ENCODE peak calls at places on chromosomes 11 and 22, in nine cellular contexts. S is body of pancreas; W is sigmoid colon; O is astrocyte of the cerebellum; G is GM04504; A is activated CD4-positive, CD25-positive, alpha-beta regulatory T cell; H is stimulated activated CD4-positive, alpha-beta T cell treated with anti-CD3 and anti-CD28 coated beads, Interleukin-2, amount 100 ng/mL, for 48 hours; L is stimulated activated effector memory CD8-positive, alpha-beta T cell treated with anti-CD3 and anti-CD28 coated beads, Interleukin-12 subunit alpha, Interleukin-12 subunit beta, amount 100 ng/mL, for 72 hours; Q is left ventricle myocardium inferior. T is an unnamed sample.

GRCh38 chr22:46514592-46515207 is 22.7 kb downstream of the CELSR1 start:
- DNase-seq in G (no peak), Q (no peak), L (no peak), A (no peak), W (no peak), O (no peak), H (no peak), S (no peak), T (no peak)

GRCh38 chr11:82842019-82842418 is 58.2 kb downstream of the PRCP start:
- DNase-seq in W (peak), S (no peak), L (no peak), G (no peak), O (no peak), A (no peak), H (no peak), Q (no peak), T (no peak)

GRCh38 chr11:65906602-65907001 is 6.4 kb upstream of the FOSL1 start:
- DNase-seq in H (no peak), L (no peak), G (no peak), O (no peak), S (no peak), W (no peak), Q (no peak), A (no peak), T (no peak)

GRCh38 chr22:46758867-46759290 is 3.6 kb upstream of the TBC1D22A start:
- DNase-seq in H (peak), L (peak), Q (no peak), O (no peak), A (no peak), G (no peak), W (no peak), S (peak), T (peak)

GRCh38 chr11:35619754-35620640 is 1.7 kb downstream of the FJX1 start:
- DNase-seq in G (no peak), H (peak), S (peak), A (no peak), O (no peak), Q (peak), L (no peak), W (peak), T (peak)

GRCh38 chr11:1792461-1792860 is 28.7 kb upstream of the CTSD start:
- DNase-seq in G (no peak), O (no peak), W (no peak), Q (no peak), A (no peak), H (no peak), S (no peak), L (no peak), T (peak)

GRCh38 chr11:833114-833791 is 501 bp downstream of the CD151 start:
- DNase-seq in L (no peak), W (no peak), Q (peak), H (no peak), S (peak), A (no peak), O (no peak), G (no peak), T (no peak)

GRCh38 chr11:29018631-29019030 is 910.4 kb downstream of the METTL15 start:
- DNase-seq in G (peak), W (no peak), O (peak), L (no peak), Q (no peak), S (no peak), H (no peak), A (no peak), T (no peak)

GRCh38 chr11:12706531-12707499 is 32.6 kb downstream of the TEAD1 start:
- DNase-seq in W (no peak), H (no peak), S (peak), A (no peak), L (no peak), Q (peak), G (no peak), O (no peak), T (no peak)

GRCh38 chr22:50507421-50507990 is at the start of gene LMF2:
- DNase-seq in S (peak), G (no peak), O (no peak), Q (peak), A (peak), L (peak), W (peak), H (peak), T (peak)

GRCh38 chr11:78202733-78203167 is 14.0 kb downstream of the USP35 start:
- DNase-seq in Q (no peak), G (no peak), H (peak), A (no peak), S (peak), L (no peak), O (no peak), W (peak), T (no peak)

GRCh38 chr11:14414470-14415461 is 55.8 kb upstream of the RRAS2 start:
- DNase-seq in O (no peak), W (no peak), A (peak), G (no peak), Q (no peak), H (peak), S (no peak), L (peak), T (no peak)

GRCh38 chr11:133956650-133957633 is at the start of gene IGSF9B:
- DNase-seq in Q (peak), H (peak), L (peak), A (peak), W (peak), S (peak), O (peak), G (no peak), T (peak)

GRCh38 chr11:67584205-67584880 is 731 bp downstream of the GSTP1 start:
- DNase-seq in H (peak), L (no peak), Q (peak), O (no peak), W (peak), G (no peak), S (peak), A (no peak), T (peak)

GRCh38 chr11:91872216-91872615 is 352.4 kb upstream of the FAT3 start:
- DNase-seq in Q (no peak), S (no peak), W (no peak), L (no peak), A (no peak), G (no peak), H (no peak), O (no peak), T (no peak)

GRCh38 chr22:32411829-32412592 is at the start of gene RTCB:
- DNase-seq in A (peak), S (peak), W (peak), O (peak), L (peak), H (peak), Q (peak), G (peak), T (peak)

GRCh38 chr22:42990131-42990838 is 24.7 kb downstream of the PACSIN2 start:
- DNase-seq in G (peak), A (no peak), O (no peak), S (peak), Q (no peak), L (no peak), W (peak), H (no peak), T (no peak)

GRCh38 chr11:1089738-1090599 is 15.3 kb downstream of the MUC2 start:
- DNase-seq in H (no peak), L (no peak), G (no peak), S (no peak), Q (peak), W (no peak), A (no peak), O (no peak), T (peak)

GRCh38 chr11:68279676-68280075 is 7.9 kb upstream of the C11orf24 start:
- DNase-seq in H (no peak), O (no peak), A (no peak), W (no peak), Q (no peak), G (no peak), S (no peak), L (no peak), T (no peak)

GRCh38 chr11:77411238-77411637 is 62.7 kb downstream of the PAK1 start:
- DNase-seq in G (peak), W (peak), L (peak), Q (peak), O (no peak), S (peak), A (no peak), H (peak), T (no peak)

GRCh38 chr22:23392420-23393121 is 187.5 kb downstream of the IGLL1 start:
- DNase-seq in O (no peak), Q (no peak), G (no peak), H (no peak), L (no peak), A (no peak), S (no peak), W (peak), T (no peak)

GRCh38 chr11:87851234-87851633 is 324.0 kb downstream of the RAB38 start:
- DNase-seq in S (no peak), W (no peak), Q (no peak), L (no peak), H (no peak), O (peak), A (no peak), G (no peak), T (no peak)

GRCh38 chr11:30697032-30697431 is 110.9 kb upstream of the MPPED2 start:
- DNase-seq in W (no peak), L (no peak), S (no peak), H (no peak), A (no peak), O (no peak), G (no peak), Q (no peak), T (no peak)